ENCODE peak calls at places on chromosomes 11 and 22, in four cellular contexts. L is H1, E is HCT116, I is HepG2. G is an unnamed sample.
A peak's percentile ranks its signal among the peaks of the same experiment; 100 is the strongest.

GRCh38 chr11:72671144-72672099 is 2.8 kb downstream of the PDE2A start:
- DNase-seq in E (no peak), L (no peak), I (no peak), G (no peak)

GRCh38 chr11:37905707-37906417 is 1307.8 kb upstream of the RAG2 start:
- DNase-seq in I (no peak), E (no peak), L (no peak), G (no peak)

GRCh38 chr11:94732617-94733292 is 35.4 kb upstream of the AMOTL1 start:
- DNase-seq in I (no peak), E (no peak), L (no peak), G (no peak)

GRCh38 chr11:12777208-12777874 is 103.1 kb downstream of the TEAD1 start:
- DNase-seq in I (peak; percentile 10), E (no peak), L (no peak), G (no peak)

GRCh38 chr22:50734986-50735738 is 2.8 kb upstream of the ACR start:
- DNase-seq in I (no peak), L (no peak), E (no peak), G (no peak)

GRCh38 chr11:102798012-102798746 is at the start of gene MMP1:
- DNase-seq in E (no peak), I (no peak), L (no peak), G (no peak)

GRCh38 chr22:35480143-35480542 is 60.5 kb upstream of the RASD2 start:
- DNase-seq in E (no peak), I (no peak), L (no peak), G (no peak)

GRCh38 chr22:39166547-39166946 is 14.1 kb upstream of the CBX7 start:
- DNase-seq in I (no peak), L (no peak), E (no peak), G (no peak)

GRCh38 chr22:29216011-29216872 is 10.5 kb downstream of the EMID1 start:
- DNase-seq in E (no peak), I (no peak), L (no peak), G (no peak)

DNA sequence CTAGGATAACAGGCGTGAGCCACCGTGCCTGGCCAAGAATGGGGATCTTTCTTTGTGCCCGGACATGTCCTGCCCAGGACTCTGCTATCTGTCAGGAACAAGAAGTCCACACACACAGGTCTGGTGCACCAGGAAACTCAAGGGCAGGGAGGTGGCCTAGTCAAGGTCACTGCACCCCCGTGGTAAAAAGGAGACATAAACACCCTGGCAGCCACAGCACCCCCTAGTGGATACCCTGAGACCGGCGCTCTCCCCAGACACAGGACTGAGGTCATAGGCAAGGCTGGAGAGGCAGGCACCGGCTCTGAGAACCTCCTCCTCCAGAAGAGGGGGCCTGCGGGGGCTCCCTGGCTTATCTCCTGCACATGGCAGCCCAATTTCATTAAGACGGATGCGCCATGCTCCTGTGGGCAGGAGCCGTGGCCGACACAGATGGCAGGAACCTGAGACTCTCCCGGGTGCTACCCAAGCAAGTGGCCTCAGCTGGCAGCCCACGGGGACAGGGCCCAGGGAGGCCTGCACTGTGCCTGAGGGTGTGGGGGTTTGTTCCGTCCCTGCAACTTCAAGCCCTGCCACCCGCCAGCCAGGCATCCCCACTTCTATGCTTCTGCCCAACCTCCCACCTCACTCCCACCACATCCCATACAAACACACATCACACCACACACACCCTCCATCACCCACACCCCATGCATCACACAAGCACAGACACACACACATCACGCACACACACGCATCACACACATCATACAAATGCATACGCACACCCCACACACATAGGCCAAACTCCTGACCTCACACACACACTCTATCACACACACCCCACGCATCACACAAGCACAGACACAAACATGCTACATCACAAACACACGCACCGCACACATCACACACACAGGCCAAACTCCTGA is 19.6 kb downstream of the MACROD1 start:
- DNase-seq in L (peak; percentile 90), I (peak; percentile 54), E (peak; percentile 24), G (peak; percentile 83)
- TF ChIP-seq FOSL1 in L (no peak), I (no peak), E (no peak), G (no peak)

GRCh38 chr22:46812034-46812605 is 49.7 kb downstream of the TBC1D22A start:
- DNase-seq in I (no peak), L (peak; percentile 39), E (no peak), G (no peak)

GRCh38 chr22:46807458-46807857 is 45.0 kb downstream of the TBC1D22A start:
- DNase-seq in E (no peak), I (no peak), L (no peak), G (no peak)

GRCh38 chr22:46810856-46811786 is 48.7 kb downstream of the TBC1D22A start:
- DNase-seq in L (peak; percentile 33), I (no peak), E (no peak), G (no peak)

GRCh38 chr22:46806789-46807188 is 44.3 kb downstream of the TBC1D22A start:
- DNase-seq in L (no peak), I (no peak), E (no peak), G (no peak)

GRCh38 chr22:46809153-46809885 is 46.9 kb downstream of the TBC1D22A start:
- DNase-seq in E (no peak), I (no peak), L (no peak), G (no peak)
- TF ChIP-seq FOSL1 in E (no peak), I (no peak), L (no peak), G (no peak)

DNA sequence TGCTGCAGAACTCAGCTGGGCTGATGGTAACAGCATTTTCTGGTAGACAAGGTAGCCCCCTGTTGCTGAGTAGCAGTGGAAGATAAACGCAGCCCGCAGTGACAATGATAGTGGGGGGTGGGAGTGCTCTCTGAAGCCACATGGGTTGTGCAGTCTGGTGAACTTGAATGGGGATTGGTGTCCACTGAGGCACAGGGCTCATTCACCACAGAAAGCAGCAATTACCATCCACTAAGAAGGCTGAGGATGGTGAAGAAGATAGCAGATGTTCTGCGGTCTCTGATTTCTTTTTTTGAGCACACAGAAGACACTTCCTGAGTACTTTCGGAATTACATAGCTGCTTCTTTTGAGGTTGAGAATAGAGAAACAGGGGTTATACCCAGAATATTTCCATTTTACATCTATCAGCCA is 150.3 kb downstream of the LRRC4C start:
- DNase-seq in L (no peak), E (no peak), I (no peak), G (no peak)
- TF ChIP-seq FOSL1 in L (no peak), E (no peak), I (no peak), G (no peak)

GRCh38 chr22:26364066-26365015 is 64.7 kb upstream of the ASPHD2 start:
- DNase-seq in E (peak; percentile 79), L (peak; percentile 70), I (peak; percentile 72), G (peak; percentile 76)
- TF ChIP-seq FOSL1 in E (no peak), L (no peak), I (no peak), G (no peak)

GRCh38 chr11:104343578-104343977 is 179.6 kb upstream of the PDGFD start:
- DNase-seq in I (no peak), L (no peak), E (peak; percentile 31), G (no peak)

GRCh38 chr11:104337273-104337672 is 173.3 kb upstream of the PDGFD start:
- DNase-seq in E (no peak), I (no peak), L (no peak), G (no peak)

GRCh38 chr11:104333977-104334376 is 170.0 kb upstream of the PDGFD start:
- DNase-seq in L (peak; percentile 53), E (peak; percentile 7), I (peak; percentile 7), G (no peak)

GRCh38 chr11:104338186-104338585 is 174.2 kb upstream of the PDGFD start:
- DNase-seq in L (no peak), E (no peak), I (no peak), G (no peak)

DNA sequence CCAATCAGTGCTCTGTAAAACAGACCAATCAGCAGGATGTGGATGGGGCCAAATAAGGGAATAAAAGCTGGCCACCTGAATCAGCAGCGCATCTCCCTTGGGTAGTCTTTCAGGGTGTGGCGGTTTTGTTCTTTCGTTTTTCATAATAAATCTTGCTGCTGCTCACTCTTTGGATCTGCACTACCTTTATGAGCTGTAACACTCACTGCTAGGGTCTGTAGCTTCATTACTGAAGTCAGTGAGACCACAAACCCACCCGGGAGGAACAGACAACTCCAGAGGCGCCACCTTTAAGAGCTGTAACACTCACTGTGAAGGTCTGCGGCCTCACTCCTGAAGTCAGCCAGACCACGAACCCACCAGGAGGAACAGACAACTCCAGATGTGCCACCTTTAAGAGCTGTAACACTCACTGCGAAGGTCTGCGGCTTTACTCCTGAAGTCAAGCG is 175.5 kb upstream of the PDGFD start:
- DNase-seq in I (no peak), L (no peak), E (no peak), G (no peak)
- TF ChIP-seq FOSL1 in I (no peak), L (no peak), E (no peak), G (no peak)

GRCh38 chr11:134254433-134254832 is 1.1 kb downstream of the ACAD8 start:
- DNase-seq in E (no peak), L (no peak), I (no peak), G (no peak)

GRCh38 chr11:134248910-134249480 is 4.2 kb downstream of the THYN1 start:
- DNase-seq in E (no peak), L (no peak), I (no peak), G (peak; percentile 22)

GRCh38 chr11:134253189-134253993 is at the start of the genes ACAD8 and THYN1:
- DNase-seq in E (peak; percentile 90), L (peak; percentile 94), I (peak; percentile 93), G (peak; percentile 97)

GRCh38 chr11:134250675-134251074 is 2.5 kb downstream of the THYN1 start:
- DNase-seq in I (no peak), E (no peak), L (no peak), G (no peak)

GRCh38 chr11:134252539-134253188 is 488 bp downstream of the THYN1 start:
- DNase-seq in L (no peak), E (no peak), I (no peak), G (no peak)
- TF ChIP-seq FOSL1 in L (no peak), E (no peak), I (no peak), G (no peak)

GRCh38 chr22:30730351-30730750 is 35.7 kb downstream of the OSBP2 start:
- DNase-seq in I (no peak), E (no peak), L (no peak), G (no peak)
- TF ChIP-seq FOSL1 in I (no peak), E (no peak), L (no peak), G (no peak)

GRCh38 chr11:78796956-78797355 is 222.3 kb upstream of the NARS2 start:
- DNase-seq in E (no peak), L (no peak), I (no peak), G (no peak)

GRCh38 chr11:78797559-78797958 is 222.9 kb upstream of the NARS2 start:
- DNase-seq in I (no peak), L (no peak), E (no peak), G (no peak)

GRCh38 chr11:78798567-78799170 is 224.0 kb upstream of the NARS2 start:
- DNase-seq in I (peak; percentile 25), E (peak; percentile 28), L (peak; percentile 86), G (peak; percentile 67)

GRCh38 chr11:78791964-78792363 is 217.3 kb upstream of the NARS2 start:
- DNase-seq in L (no peak), E (no peak), I (no peak), G (no peak)

GRCh38 chr11:78795862-78796261 is 221.2 kb upstream of the NARS2 start:
- DNase-seq in E (no peak), L (no peak), I (no peak), G (no peak)
- TF ChIP-seq FOSL1 in E (no peak), L (no peak), I (no peak), G (no peak)